ENCODE peak calls at places on chromosome 15, in four cellular contexts. B is CD4-positive, CD25-positive, alpha-beta regulatory T cell; Q is islet precursor cell; W is D341Med. I is an unnamed sample.
A peak's percentile ranks its signal among the peaks of the same experiment; 100 is the strongest.

GRCh38 chr15:46344115-46344749 is 709.4 kb downstream of the SQOR start:
- DNase-seq in W (peak; percentile 34), Q (no peak), B (no peak), I (no peak)

GRCh38 chr15:32029862-32030781 is at the start of gene CHRNA7:
- DNase-seq in W (peak; percentile 93), B (peak; percentile 29), Q (peak; percentile 91), I (no peak)

GRCh38 chr15:59169337-59169736 is 37.3 kb upstream of the LDHAL6B start:
- DNase-seq in B (no peak), W (no peak), Q (no peak), I (no peak)

GRCh38 chr15:28098766-28099554 is at the start of gene OCA2:
- DNase-seq in W (peak; percentile 96), B (peak; percentile 27), Q (peak; percentile 91), I (peak; percentile 34)

GRCh38 chr15:66701422-66702034 is 508 bp upstream of the SMAD6 start:
- DNase-seq in B (peak; percentile 70), Q (peak; percentile 84), W (peak; percentile 65), I (no peak)

GRCh38 chr15:82183121-82184031 is 79.2 kb downstream of the EFL1 start:
- DNase-seq in Q (no peak), W (no peak), B (no peak), I (no peak)

GRCh38 chr15:92886815-92887214 is 13.3 kb upstream of the CHD2 start:
- DNase-seq in Q (no peak), B (no peak), W (no peak), I (no peak)

GRCh38 chr15:70505971-70506887 is 257.1 kb downstream of the UACA start:
- DNase-seq in B (no peak), W (no peak), Q (no peak), I (no peak)

GRCh38 chr15:95559875-95560394 is 770.6 kb upstream of the NR2F2 start:
- DNase-seq in B (no peak), Q (peak; percentile 94), W (no peak), I (no peak)

GRCh38 chr15:27237319-27237939 is 266.4 kb downstream of the GABRG3 start:
- DNase-seq in B (no peak), W (no peak), Q (no peak), I (no peak)

GRCh38 chr15:78654272-78654671 is 13.3 kb upstream of the CHRNB4 start:
- DNase-seq in B (no peak), Q (no peak), W (peak; percentile 1), I (no peak)

GRCh38 chr15:28037969-28038640 is 61.0 kb downstream of the OCA2 start:
- DNase-seq in Q (no peak), B (no peak), W (no peak), I (no peak)

GRCh38 chr15:88326924-88327323 is 70.4 kb upstream of the NTRK3 start:
- DNase-seq in W (no peak), Q (no peak), B (no peak), I (no peak)

GRCh38 chr15:83200589-83200988 is 7.0 kb downstream of the HDGFL3 start:
- DNase-seq in B (no peak), Q (no peak), W (no peak), I (no peak)

GRCh38 chr15:77060560-77060959 is 10.3 kb downstream of the TSPAN3 start:
- DNase-seq in W (no peak), B (no peak), Q (no peak), I (no peak)

GRCh38 chr15:84398763-84399701 is 163.5 kb downstream of the GOLGA6L4 start:
- DNase-seq in B (no peak), Q (peak; percentile 41), W (peak; percentile 31), I (no peak)

GRCh38 chr15:98568382-98569017 is 79.8 kb upstream of the IGF1R start:
- DNase-seq in B (no peak), W (no peak), Q (no peak), I (no peak)

GRCh38 chr15:74809951-74810350 is 2.7 kb upstream of the LMAN1L start:
- DNase-seq in Q (no peak), W (no peak), B (no peak), I (no peak)

GRCh38 chr15:81357178-81357686 is 16.8 kb downstream of the TMC3 start:
- DNase-seq in W (no peak), Q (no peak), B (no peak), I (no peak)